ENCODE peak calls at places on chromosomes 7 and 10, in ten cellular contexts. H is CD4-positive, alpha-beta T cell; L is cortex of kidney; N is aorta; Y is hippocampal formation; E is brain microvascular endothelial cell; V is psoas muscle; C is activated CD8-positive, alpha-beta memory T cell treated with anti-CD3 and anti-CD28 coated beads for 48 hours; T is DMS153; X is A172. Q is an unnamed sample.

GRCh38 chr7:103877565-103877964 is 111.9 kb downstream of the RELN start:
- DNase-seq in H (no peak), E (no peak), Y (no peak), V (no peak), T (no peak), N (no peak), C (no peak), L (no peak), X (no peak), Q (no peak)

GRCh38 chr10:103262229-103262628 is 14.7 kb upstream of the INA start:
- DNase-seq in N (no peak), Y (no peak), X (peak; percentile 24), V (no peak), E (no peak), T (no peak), L (no peak), H (no peak), C (no peak), Q (no peak)

GRCh38 chr10:22185586-22185985 is 32.2 kb downstream of the EBLN1 start:
- DNase-seq in T (no peak), E (no peak), V (no peak), Y (no peak), N (no peak), L (no peak), C (no peak), X (no peak), H (no peak), Q (no peak)

GRCh38 chr10:12780634-12781601 is 220.6 kb downstream of the CCDC3 start:
- DNase-seq in L (no peak), Y (no peak), T (no peak), V (no peak), E (no peak), N (no peak), X (no peak), H (no peak), C (peak; percentile 8), Q (no peak)

GRCh38 chr7:111855842-111856227 is 293.5 kb upstream of the IMMP2L start:
- DNase-seq in T (no peak), H (no peak), V (no peak), N (no peak), C (no peak), L (no peak), X (peak; percentile 24), Y (peak; percentile 22), E (peak; percentile 59), Q (no peak)

GRCh38 chr10:125788156-125789034 is 12.8 kb upstream of the MMP21 start:
- DNase-seq in C (no peak), N (no peak), X (no peak), L (no peak), E (no peak), H (no peak), V (no peak), Y (no peak), T (peak; percentile 2), Q (no peak)

GRCh38 chr10:17003151-17003550 is 126.5 kb downstream of the CUBN start:
- DNase-seq in T (no peak), V (no peak), C (no peak), L (no peak), N (no peak), X (peak; percentile 97), Y (no peak), E (peak; percentile 98), H (peak; percentile 49), Q (no peak)

GRCh38 chr7:45400680-45401079 is 173.5 kb upstream of the ADCY1 start:
- DNase-seq in V (no peak), L (no peak), N (no peak), Y (no peak), T (no peak), C (no peak), E (no peak), X (no peak), H (no peak), Q (no peak)

GRCh38 chr7:27420702-27421101 is 178.1 kb downstream of the EVX1 start:
- DNase-seq in V (no peak), N (no peak), C (no peak), Y (no peak), L (no peak), H (no peak), X (no peak), E (no peak), T (no peak), Q (no peak)

GRCh38 chr10:31650010-31650409 is 278.6 kb downstream of the ARHGAP12 start:
- DNase-seq in C (no peak), X (peak; percentile 93), E (peak; percentile 89), Y (peak; percentile 16), V (peak; percentile 89), L (no peak), H (no peak), N (peak; percentile 94), T (no peak), Q (no peak)

GRCh38 chr7:108263364-108263951 is 133.3 kb upstream of the LAMB4 start:
- DNase-seq in E (no peak), N (no peak), H (no peak), L (no peak), V (no peak), Y (no peak), X (no peak), T (peak; percentile 69), C (no peak), Q (no peak)

GRCh38 chr7:139094596-139094995 is 14.9 kb downstream of the ZC3HAV1 start:
- DNase-seq in L (no peak), E (peak; percentile 22), T (no peak), V (no peak), X (no peak), Y (no peak), C (no peak), H (no peak), N (no peak), Q (no peak)

GRCh38 chr10:26809973-26810372 is 50.8 kb downstream of the ABI1 start:
- DNase-seq in V (no peak), C (no peak), T (no peak), N (no peak), L (no peak), Y (no peak), H (no peak), E (no peak), X (no peak), Q (no peak)